ENCODE peak calls at places on chromosomes 4 and X, in six cellular contexts. Z is HCT116, U is testis, S is Peyer's patch, G is hepatocyte, Q is transverse colon. T is an unnamed sample. For H3K4me1, the result is how much of the 10 kb centered on the place peaks cover.

GRCh38 chr4:84176061-84176460 is 323.0 kb downstream of the NKX6-1 start:
- DNase-seq in Z (no peak), U (no peak), S (no peak), G (no peak), Q (no peak), T (no peak)

GRCh38 chr4:113445286-113445685 is 316.3 kb downstream of the CAMK2D start:
- DNase-seq in Z (no peak), U (peak), S (no peak), G (peak), Q (peak), T (peak)

GRCh38 chr4:7190668-7191545 is 1.4 kb upstream of the SORCS2 start:
- DNase-seq in Z (no peak), U (peak), S (no peak), G (no peak), Q (no peak), T (no peak)

GRCh38 chr4:82865592-82865991 is 25.4 kb downstream of the SEC31A start:
- DNase-seq in Z (no peak), U (no peak), S (no peak), G (peak), Q (no peak), T (peak)

GRCh38 chr4:2818351-2818939 is 25.2 kb upstream of the ADD1 start:
- DNase-seq in Z (no peak), U (no peak), S (no peak), G (peak), Q (no peak), T (no peak)

GRCh38 chr4:76526585-76526990 is 91.6 kb downstream of the SHROOM3 start:
- DNase-seq in Z (no peak), U (no peak), S (no peak), G (peak), Q (no peak), T (peak)

GRCh38 chrX:23765449-23765848 is 17.5 kb upstream of the SAT1 start:
- DNase-seq in Z (no peak), U (no peak), S (no peak), G (no peak), Q (no peak), T (no peak)

GRCh38 chr4:119105605-119106004 is 30.0 kb upstream of the MYOZ2 start:
- DNase-seq in Z (no peak), U (no peak), S (no peak), G (no peak), Q (no peak), T (no peak)

GRCh38 chr4:76251448-76252270 is at the start of gene FAM47E:
- DNase-seq in Z (no peak), U (peak), S (no peak), G (peak), Q (peak), T (peak)

GRCh38 chr4:112272292-112272691 is 13.4 kb downstream of the TIFA start:
- DNase-seq in Z (no peak), U (no peak), S (no peak), G (no peak), Q (no peak), T (no peak)

GRCh38 chr4:122617597-122618593 is 3.0 kb downstream of the IL21 start:
- DNase-seq in Z (no peak), U (no peak), S (no peak), G (no peak), Q (no peak), T (peak)

GRCh38 chrX:143633530-143634372 is 2.1 kb downstream of the SLITRK4 start:
- DNase-seq in Z (no peak), U (peak), S (no peak), G (peak), Q (no peak), T (peak)

GRCh38 chr4:116796022-116796421 is 289.4 kb downstream of the TRAM1L1 start:
- DNase-seq in Z (no peak), U (no peak), S (no peak), G (no peak), Q (no peak), T (no peak)

GRCh38 chrX:83759872-83760271 is 101.1 kb upstream of the CYLC1 start:
- DNase-seq in Z (no peak), U (no peak), S (no peak), G (peak), Q (no peak), T (no peak)

GRCh38 chr4:2451821-2452785 is 16.8 kb upstream of the RNF4 start:
- DNase-seq in Z (no peak), U (no peak), S (no peak), G (no peak), Q (no peak), T (no peak)

GRCh38 chr4:82851902-82852750 is 38.8 kb downstream of the SEC31A start:
- DNase-seq in Z (peak), U (no peak), S (no peak), G (peak), Q (no peak), T (peak)

GRCh38 chr4:121697626-121698025 is 846 bp upstream of the ANXA5 start:
- DNase-seq in Z (no peak), U (no peak), S (peak), G (no peak), Q (no peak), T (no peak)

GRCh38 chr4:137674066-137674465 is 141.8 kb upstream of the PCDH18 start:
- DNase-seq in Z (no peak), U (no peak), S (no peak), G (no peak), Q (no peak), T (no peak)

DNA sequence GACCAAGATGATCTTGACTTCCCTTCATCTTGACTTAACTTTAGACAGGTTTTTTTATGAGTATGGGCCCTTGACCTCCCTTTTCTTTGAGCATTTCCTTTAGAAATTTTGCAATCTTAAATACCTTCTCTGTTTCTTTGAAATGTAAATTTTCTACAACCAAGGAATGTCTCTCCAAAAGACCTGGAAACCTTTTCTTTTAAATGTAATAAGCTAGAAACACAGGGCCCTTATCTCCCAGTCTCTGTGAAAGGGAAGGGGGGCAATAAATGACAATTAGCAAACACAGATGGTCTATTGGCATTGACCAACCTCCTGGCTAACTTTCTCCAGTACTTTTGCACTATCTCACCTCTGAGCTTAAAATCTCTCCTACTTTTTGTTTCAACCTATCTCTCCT is 144.3 kb upstream of the GK2 start:
- DNase-seq in Z (no peak), U (no peak), S (no peak), G (no peak), Q (no peak), T (no peak)
- H3K4me3 ChIP-seq in Z (no peak), U (no peak), S (no peak), G (no peak), Q (no peak), T (no peak)

DNA sequence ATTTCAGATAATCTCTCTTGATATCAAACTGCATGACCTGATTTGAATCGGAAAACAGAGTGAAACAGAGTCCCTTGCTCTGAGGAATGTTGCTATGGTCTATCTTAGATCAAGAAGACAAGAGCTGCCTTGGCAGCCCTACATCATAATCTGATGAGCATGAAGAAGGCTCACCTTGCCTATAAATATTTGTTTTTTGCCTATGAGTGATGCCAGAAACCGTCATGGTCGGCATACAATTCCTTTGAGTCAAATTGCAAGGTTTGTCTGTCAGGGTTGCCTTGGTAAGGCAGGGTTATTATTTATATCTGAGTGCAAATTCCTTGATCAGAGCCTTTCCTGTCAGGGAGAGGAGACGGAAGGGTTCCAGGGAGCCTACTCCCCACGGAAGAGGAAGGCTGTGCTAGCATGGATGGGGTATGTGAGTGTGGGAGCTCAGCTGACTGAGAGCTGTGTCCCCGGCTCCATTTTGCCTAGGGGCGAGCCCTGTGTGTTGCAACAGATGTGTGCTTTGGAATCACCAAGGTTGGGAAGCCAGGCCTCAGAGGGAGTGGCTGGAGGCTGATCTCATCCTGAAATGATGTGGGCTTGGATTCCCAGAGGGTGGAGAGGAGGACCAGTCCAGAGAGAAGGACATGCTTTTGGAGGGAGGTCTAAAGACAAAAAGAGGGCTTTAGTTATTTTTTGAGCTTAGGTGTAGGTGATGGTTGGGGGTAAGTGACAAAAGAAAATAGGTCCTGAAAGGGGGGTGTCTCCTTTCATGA is 43.6 kb downstream of the RTL9 start:
- DNase-seq in Z (no peak), U (no peak), S (no peak), G (peak), Q (no peak), T (peak)
- H3K4me1 ChIP-seq in Z (under half), U (under half), S (under half), G (under half), Q (under half), T (under half)

DNA sequence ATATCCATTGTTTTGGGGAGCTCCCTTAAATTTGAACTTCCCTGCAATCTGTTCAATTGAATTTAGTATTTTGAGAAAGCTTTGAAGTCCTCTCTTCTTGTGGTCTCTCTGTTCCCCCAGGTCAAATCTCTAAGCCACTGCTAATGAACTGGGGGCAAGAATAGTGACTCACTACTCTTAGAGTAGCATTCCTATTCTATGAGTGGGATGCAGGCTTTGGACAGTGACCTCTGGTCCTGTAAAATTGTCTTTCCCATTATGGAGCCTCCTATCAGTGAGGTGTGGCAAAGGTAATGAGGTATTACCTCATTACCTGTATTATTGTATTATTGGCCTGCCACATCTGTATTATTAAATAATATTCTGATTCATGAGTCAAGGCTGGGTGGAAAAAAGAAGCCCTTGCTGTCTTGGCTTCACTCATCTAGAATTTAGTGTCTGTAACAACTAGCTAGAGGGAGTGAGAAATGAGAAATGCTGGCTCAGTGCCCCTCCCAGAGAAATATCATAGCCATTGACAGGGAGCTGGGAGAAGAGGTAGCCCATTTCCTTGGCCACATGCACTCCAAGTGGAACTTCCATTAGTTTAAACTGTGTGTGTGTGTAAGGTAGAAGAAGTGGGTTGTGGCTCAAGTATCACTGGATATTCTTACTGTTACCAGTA is 393.9 kb upstream of the CTSO start:
- DNase-seq in Z (peak), U (no peak), S (no peak), G (peak), Q (no peak), T (no peak)
- H3K4me3 ChIP-seq in Z (no peak), U (no peak), S (no peak), G (no peak), Q (no peak), T (no peak)

DNA sequence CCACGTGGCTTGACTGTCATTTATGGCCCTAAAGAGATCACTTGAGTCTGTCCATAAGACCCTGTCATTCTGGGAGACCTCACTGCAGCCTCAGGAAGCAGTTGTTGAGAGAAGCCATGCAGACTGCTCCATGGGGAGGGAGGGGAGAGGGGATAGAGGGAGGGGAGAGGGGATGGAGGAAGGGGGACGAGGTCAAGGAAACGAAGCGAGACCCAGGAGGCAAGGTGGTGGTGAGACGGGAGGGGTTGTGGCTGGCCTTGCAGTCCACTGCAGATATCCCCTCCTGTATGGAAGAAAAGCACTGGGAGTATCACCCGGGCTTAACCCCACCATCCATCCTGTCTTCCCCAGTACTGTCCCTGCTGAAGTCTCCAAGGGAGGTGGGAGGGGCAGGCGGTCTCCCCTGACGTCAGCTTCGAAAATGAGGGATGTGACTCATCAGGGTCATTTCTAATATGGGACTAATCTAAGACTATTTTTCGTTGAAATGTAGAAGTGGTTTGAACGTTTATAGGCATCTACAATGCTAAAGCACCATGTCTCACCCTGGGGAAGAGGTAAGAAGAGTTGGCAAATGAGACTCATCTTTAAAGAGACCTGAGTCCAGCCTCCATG is 5.6 kb downstream of the TMEM255A start:
- DNase-seq in Z (no peak), U (no peak), S (no peak), G (peak), Q (no peak), T (no peak)
- H3K4me1 ChIP-seq in Z (under half), U (under half), S (under half), G (under half), Q (under half), T (under half)

DNA sequence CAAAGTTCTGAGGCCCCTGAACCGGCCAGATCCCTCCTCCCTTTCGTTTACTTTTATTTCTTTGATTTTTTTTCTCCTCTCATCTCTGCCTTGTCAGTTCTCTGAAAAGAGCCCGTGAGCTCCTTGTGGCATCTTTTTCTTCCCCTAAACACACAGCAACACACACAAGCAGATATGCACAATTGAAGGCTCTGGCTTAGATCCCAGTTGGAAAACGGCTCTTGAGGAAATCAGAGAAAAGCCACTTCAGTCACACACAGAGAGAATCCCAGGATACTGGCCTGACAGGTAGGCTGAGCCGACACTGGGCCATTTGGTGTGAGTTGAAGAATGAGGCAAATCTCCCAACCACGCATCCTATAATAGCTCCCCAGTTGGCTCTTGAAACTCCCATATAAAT is 12.9 kb downstream of the DIPK2B start:
- DNase-seq in Z (no peak), U (no peak), S (no peak), G (no peak), Q (no peak), T (no peak)
- H3K4me3 ChIP-seq in Z (no peak), U (no peak), S (no peak), G (no peak), Q (peak), T (no peak)

T was measured in cardiac muscle cell.